ENCODE peak calls at places on chromosome 5, in four cellular contexts. R is HepG2, N is GM12878, K is K562. P is an unnamed sample.
A peak's percentile ranks its signal among the peaks of the same experiment; 100 is the strongest.

GRCh38 chr5:73312146-73312871 is 136.3 kb downstream of the FOXD1 start:
- DNase-seq in R (no peak), N (no peak), K (no peak), P (peak; percentile 31)

GRCh38 chr5:129082225-129083136 is 12.1 kb upstream of the ISOC1 start:
- DNase-seq in N (no peak), R (no peak), K (no peak), P (no peak)

GRCh38 chr5:95555553-95555952 is 652 bp downstream of the ARSK start:
- DNase-seq in N (no peak), R (no peak), K (no peak), P (no peak)

GRCh38 chr5:3320317-3320865 is 275.2 kb upstream of the IRX1 start:
- DNase-seq in R (no peak), K (no peak), N (no peak), P (no peak)

GRCh38 chr5:169139381-169140125 is 161.4 kb downstream of the SLIT3 start:
- DNase-seq in K (no peak), N (no peak), R (no peak), P (no peak)

GRCh38 chr5:27020965-27021364 is 17.4 kb downstream of the CDH9 start:
- DNase-seq in K (no peak), N (no peak), R (peak; percentile 2), P (no peak)

GRCh38 chr5:116038817-116039216 is 6.5 kb downstream of the ARL14EPL start:
- DNase-seq in K (no peak), R (no peak), N (no peak), P (no peak)

GRCh38 chr5:77400645-77401044 is 91.5 kb downstream of the WDR41 start:
- DNase-seq in N (no peak), K (no peak), R (no peak), P (peak; percentile 9)

GRCh38 chr5:136998864-136999263 is 500.3 kb downstream of the SPOCK1 start:
- DNase-seq in K (no peak), N (no peak), R (no peak), P (no peak)

GRCh38 chr5:162096448-162096847 is 28.9 kb downstream of the GABRG2 start:
- DNase-seq in R (no peak), K (no peak), N (no peak), P (no peak)

GRCh38 chr5:172630961-172631360 is 10.1 kb upstream of the NEURL1B start:
- DNase-seq in K (no peak), R (no peak), N (no peak), P (no peak)

GRCh38 chr5:175733017-175733416 is 75.1 kb downstream of the HRH2 start:
- DNase-seq in R (no peak), N (no peak), K (no peak), P (no peak)

GRCh38 chr5:29469581-29469980 is 1723.9 kb upstream of the CDH6 start:
- DNase-seq in N (no peak), R (no peak), K (no peak), P (no peak)

GRCh38 chr5:172725273-172725672 is 45.7 kb downstream of the DUSP1 start:
- DNase-seq in K (no peak), R (no peak), N (no peak), P (no peak)

GRCh38 chr5:179768326-179769085 is 25.3 kb upstream of the LTC4S start:
- DNase-seq in K (no peak), N (no peak), R (no peak), P (no peak)

GRCh38 chr5:73327908-73328455 is 120.6 kb downstream of the FOXD1 start:
- DNase-seq in N (no peak), K (no peak), R (no peak), P (no peak)

GRCh38 chr5:169788168-169788567 is 151.1 kb downstream of the DOCK2 start:
- DNase-seq in K (no peak), R (no peak), N (no peak), P (peak; percentile 41)

GRCh38 chr5:149894237-149894636 is 50.4 kb downstream of the PDE6A start:
- DNase-seq in R (no peak), N (no peak), K (no peak), P (no peak)

GRCh38 chr5:1703352-1704050 is 96.1 kb downstream of the MRPL36 start:
- DNase-seq in K (no peak), R (no peak), N (no peak), P (no peak)

GRCh38 chr5:1315709-1316587 is 21.1 kb upstream of the TERT start:
- DNase-seq in N (peak; percentile 69), K (peak; percentile 56), R (peak; percentile 80), P (no peak)

GRCh38 chr5:175202461-175203065 is 241.4 kb downstream of the DRD1 start:
- DNase-seq in N (no peak), K (no peak), R (no peak), P (no peak)

GRCh38 chr5:172840077-172840777 is 6.2 kb downstream of the ERGIC1 start:
- DNase-seq in R (peak; percentile 33), N (no peak), K (no peak), P (no peak)

GRCh38 chr5:63145167-63145566 is 566.5 kb downstream of the LRRC70 start:
- DNase-seq in K (no peak), N (no peak), R (no peak), P (no peak)

GRCh38 chr5:80275347-80275746 is 19.5 kb upstream of the SERINC5 start:
- DNase-seq in R (peak; percentile 40), K (no peak), N (no peak), P (peak; percentile 14)

GRCh38 chr5:55568629-55569512 is 34.1 kb upstream of the PLPP1 start:
- DNase-seq in K (no peak), N (no peak), R (no peak), P (no peak)

GRCh38 chr5:54870251-54870650 is 115.1 kb downstream of the ESM1 start:
- DNase-seq in K (no peak), N (no peak), R (no peak), P (no peak)

GRCh38 chr5:113345261-113345940 is 89.4 kb downstream of the TSSK1B start:
- DNase-seq in R (no peak), K (no peak), N (no peak), P (no peak)

GRCh38 chr5:73130811-73131210 is 10.4 kb downstream of the TMEM171 start:
- DNase-seq in R (no peak), N (no peak), K (no peak), P (no peak)

GRCh38 chr5:13955896-13956295 is 11.4 kb upstream of the DNAH5 start:
- DNase-seq in N (no peak), K (no peak), R (no peak), P (no peak)

GRCh38 chr5:13956441-13956840 is 12.0 kb upstream of the DNAH5 start:
- DNase-seq in R (no peak), K (no peak), N (no peak), P (no peak)

DNA sequence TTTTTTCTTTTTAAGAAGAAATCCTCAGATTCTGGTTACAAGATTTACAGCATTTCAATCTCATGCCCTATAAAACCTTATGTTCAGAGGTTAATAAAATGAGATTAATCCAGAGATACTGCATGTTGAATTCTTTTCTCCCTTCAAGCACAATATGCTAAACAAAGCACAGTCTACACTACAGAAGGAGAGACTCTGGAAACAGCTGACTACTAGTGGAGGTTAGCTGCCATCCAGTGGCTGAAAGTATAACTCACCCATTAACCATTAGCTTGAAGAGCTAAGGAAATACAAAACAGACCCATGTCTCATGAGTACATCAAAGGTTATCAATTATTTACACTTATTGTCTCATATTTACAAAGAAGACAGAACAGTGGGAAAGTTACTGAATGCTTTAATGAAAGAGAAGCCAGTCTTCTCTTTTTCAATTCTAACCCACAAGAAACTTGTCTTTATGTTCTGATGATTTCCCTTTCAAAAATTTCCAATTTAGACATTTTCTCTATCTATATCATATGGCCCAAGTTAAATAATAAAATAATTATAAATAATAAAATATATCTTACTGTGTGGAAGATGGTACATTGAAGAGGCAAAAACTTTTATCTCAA is 12.7 kb upstream of the DNAH5 start:
- DNase-seq in R (peak; percentile 54), K (peak; percentile 37), N (no peak), P (peak; percentile 26)
- TF ChIP-seq CTCF in R (peak; percentile 83), K (peak; percentile 60), N (peak; percentile 52), P (peak; percentile 20)

DNA sequence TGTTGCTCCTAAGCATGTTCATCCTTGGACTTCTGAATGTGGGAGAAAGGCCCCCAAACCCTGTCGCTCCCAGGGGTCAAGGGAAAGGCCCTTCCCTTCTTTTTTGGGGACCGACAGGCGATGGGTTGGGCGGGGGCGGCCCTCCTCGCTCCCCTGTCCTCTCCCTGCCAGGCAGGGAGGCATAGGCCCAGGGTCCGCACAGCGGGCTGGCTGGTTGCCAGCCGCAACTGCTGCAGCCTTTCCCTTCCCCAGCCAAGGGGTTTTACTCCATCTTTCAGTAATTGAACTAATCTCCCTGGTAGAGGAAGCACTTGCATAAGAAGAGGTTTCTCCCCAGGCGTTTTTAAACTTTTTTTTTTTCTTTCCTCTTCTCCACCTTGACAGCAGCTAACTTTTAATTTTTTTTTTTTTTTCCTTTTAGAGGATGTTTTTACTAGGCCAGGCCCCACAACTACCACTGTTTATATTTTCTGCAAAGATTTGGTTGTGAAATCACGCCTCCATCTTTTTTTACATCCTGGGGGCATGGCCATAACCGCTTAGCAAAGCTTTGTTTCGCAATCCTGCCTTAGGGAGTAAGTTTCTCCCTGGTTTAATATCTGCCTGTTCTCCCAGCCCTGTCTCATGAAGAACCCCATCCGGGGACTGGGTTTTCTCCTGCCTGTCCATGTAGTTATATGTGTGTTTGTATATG is 216.9 kb upstream of the ZNF608 start:
- DNase-seq in N (no peak), K (no peak), R (peak; percentile 2), P (peak; percentile 12)
- TF ChIP-seq POLR2AphosphoS5 in N (no peak), K (no peak), R (no peak), P (no peak)

GRCh38 chr5:163760498-163760897 is 255.1 kb downstream of the MAT2B start:
- DNase-seq in K (no peak), R (peak; percentile 24), N (no peak), P (no peak)
- TF ChIP-seq GABPA in K (no peak), R (no peak), N (no peak), P (no peak)

GRCh38 chr5:133918731-133919130 is 49.7 kb downstream of the C5orf15 start:
- DNase-seq in K (no peak), R (no peak), N (no peak), P (no peak)

GRCh38 chr5:133921069-133921468 is 47.4 kb downstream of the C5orf15 start:
- DNase-seq in N (no peak), K (no peak), R (no peak), P (no peak)

GRCh38 chr5:133918316-133918715 is 50.1 kb downstream of the C5orf15 start:
- DNase-seq in N (no peak), R (no peak), K (no peak), P (no peak)

GRCh38 chr5:133916914-133917313 is 51.5 kb downstream of the C5orf15 start:
- DNase-seq in N (no peak), R (no peak), K (no peak), P (no peak)

DNA sequence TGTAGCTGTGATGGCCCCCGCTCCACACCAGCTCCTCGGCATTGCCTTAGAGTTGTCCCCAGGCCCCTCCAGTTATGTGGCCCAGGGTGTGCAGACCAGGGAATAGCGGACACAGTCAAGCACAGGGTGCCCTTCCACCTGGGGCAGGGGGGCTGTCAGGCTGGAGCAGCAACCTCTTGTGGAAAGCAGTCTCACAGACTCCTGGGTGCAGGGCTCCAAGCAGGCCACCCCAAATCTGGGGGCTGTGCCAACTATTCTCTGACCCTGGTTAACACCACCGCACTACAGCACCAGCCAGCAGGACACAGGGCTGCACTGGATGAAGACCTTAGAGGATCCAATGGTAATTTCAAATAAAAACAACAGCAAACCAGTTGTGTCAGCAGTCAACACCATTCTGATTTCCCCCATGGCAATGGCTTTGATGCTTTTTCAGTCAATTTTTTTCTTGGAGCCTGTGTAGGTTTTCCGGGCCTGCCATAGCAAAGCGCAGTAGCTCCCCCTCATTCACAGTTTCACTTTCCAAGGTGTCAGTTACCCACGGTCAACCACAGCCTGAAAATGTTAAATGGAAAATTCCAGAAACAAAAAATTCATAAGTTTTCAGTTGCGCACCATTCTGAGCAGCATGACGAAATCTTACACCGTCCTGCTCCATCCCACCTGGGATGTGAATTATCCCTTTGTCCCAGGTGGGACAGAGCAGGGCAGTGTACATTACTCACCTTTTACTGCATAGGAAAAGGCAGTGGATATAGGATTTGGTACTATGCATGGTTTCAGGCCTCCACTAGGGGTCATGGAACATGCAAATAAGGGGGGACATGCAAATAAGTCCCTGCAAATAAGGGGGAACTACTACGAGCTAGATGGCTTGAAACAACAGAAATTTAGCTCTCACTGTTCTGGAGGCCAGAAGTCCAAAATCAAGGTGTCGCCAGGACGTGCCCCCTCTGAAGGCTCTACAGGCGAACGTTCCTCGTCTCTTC is 49.0 kb downstream of the C5orf15 start:
- DNase-seq in N (no peak), R (no peak), K (no peak), P (no peak)
- TF ChIP-seq CTCF in N (no peak), R (no peak), K (peak; percentile 44), P (no peak)

P was measured in HL-60.